ENCODE peak calls at places on chromosomes 2 and 18, in ten cellular contexts. One of them, this sample, is unnamed. For H3K4me1 and H3K36me3, the result is how much of the 10 kb centered on the place peaks cover.

GRCh38 chr18:49112664-49113063 is 161.9 kb upstream of the SMAD7 start:
- DNase-seq in SJCRH30: no peak
- DNase-seq in neural progenitor cell: no peak
- DNase-seq in OCI-LY7: no peak
- DNase-seq in lung: no peak
- DNase-seq in upper lobe of right lung: no peak
- DNase-seq in trophoblast cell: no peak
- DNase-seq in stomach: no peak
- DNase-seq in transverse colon: no peak
- DNase-seq in cardiac muscle cell: no peak
- DNase-seq in this sample: no peak

GRCh38 chr2:127054996-127055785 is 51.8 kb downstream of the BIN1 start:
- DNase-seq in cardiac muscle cell: no peak
- DNase-seq in OCI-LY7: no peak
- DNase-seq in trophoblast cell: no peak
- DNase-seq in stomach: no peak
- DNase-seq in neural progenitor cell: no peak
- DNase-seq in transverse colon: no peak
- DNase-seq in lung: no peak
- DNase-seq in upper lobe of right lung: peak
- DNase-seq in SJCRH30: no peak
- DNase-seq in this sample: peak

GRCh38 chr2:105361132-105361889 is 24.0 kb downstream of the C2orf49 start:
- DNase-seq in SJCRH30: no peak
- DNase-seq in lung: no peak
- DNase-seq in stomach: no peak
- DNase-seq in cardiac muscle cell: no peak
- DNase-seq in trophoblast cell: no peak
- DNase-seq in OCI-LY7: no peak
- DNase-seq in neural progenitor cell: no peak
- DNase-seq in upper lobe of right lung: no peak
- DNase-seq in transverse colon: no peak
- DNase-seq in this sample: no peak

GRCh38 chr18:68219274-68219673 is 495.6 kb downstream of the TMX3 start:
- DNase-seq in neural progenitor cell: no peak
- DNase-seq in OCI-LY7: no peak
- DNase-seq in stomach: no peak
- DNase-seq in lung: no peak
- DNase-seq in transverse colon: no peak
- DNase-seq in SJCRH30: no peak
- DNase-seq in trophoblast cell: no peak
- DNase-seq in upper lobe of right lung: no peak
- DNase-seq in cardiac muscle cell: no peak
- DNase-seq in this sample: no peak

GRCh38 chr18:31450409-31450808 is 2.9 kb downstream of the DSG3 start:
- DNase-seq in upper lobe of right lung: no peak
- DNase-seq in OCI-LY7: no peak
- DNase-seq in lung: no peak
- DNase-seq in SJCRH30: no peak
- DNase-seq in stomach: no peak
- DNase-seq in cardiac muscle cell: peak
- DNase-seq in transverse colon: no peak
- DNase-seq in trophoblast cell: no peak
- DNase-seq in neural progenitor cell: no peak
- DNase-seq in this sample: no peak

GRCh38 chr2:119428488-119429224 is 3.0 kb upstream of the TMEM37 start:
- DNase-seq in upper lobe of right lung: no peak
- DNase-seq in OCI-LY7: no peak
- DNase-seq in lung: peak
- DNase-seq in trophoblast cell: no peak
- DNase-seq in SJCRH30: no peak
- DNase-seq in stomach: no peak
- DNase-seq in transverse colon: no peak
- DNase-seq in neural progenitor cell: no peak
- DNase-seq in cardiac muscle cell: no peak
- DNase-seq in this sample: no peak

GRCh38 chr2:190802810-190803209 is 77.8 kb upstream of the GLS start:
- DNase-seq in upper lobe of right lung: no peak
- DNase-seq in cardiac muscle cell: no peak
- DNase-seq in SJCRH30: no peak
- DNase-seq in transverse colon: no peak
- DNase-seq in stomach: no peak
- DNase-seq in lung: no peak
- DNase-seq in OCI-LY7: no peak
- DNase-seq in trophoblast cell: no peak
- DNase-seq in neural progenitor cell: no peak
- DNase-seq in this sample: no peak

GRCh38 chr2:71950256-71951066 is 197.2 kb downstream of the CYP26B1 start:
- DNase-seq in lung: peak
- DNase-seq in trophoblast cell: peak
- DNase-seq in upper lobe of right lung: peak
- DNase-seq in OCI-LY7: no peak
- DNase-seq in stomach: no peak
- DNase-seq in SJCRH30: no peak
- DNase-seq in transverse colon: no peak
- DNase-seq in neural progenitor cell: no peak
- DNase-seq in cardiac muscle cell: peak
- DNase-seq in this sample: no peak

GRCh38 chr2:206798009-206798408 is 32.6 kb downstream of the FASTKD2 start:
- DNase-seq in stomach: no peak
- DNase-seq in trophoblast cell: no peak
- DNase-seq in cardiac muscle cell: peak
- DNase-seq in OCI-LY7: no peak
- DNase-seq in neural progenitor cell: no peak
- DNase-seq in SJCRH30: no peak
- DNase-seq in lung: no peak
- DNase-seq in transverse colon: no peak
- DNase-seq in upper lobe of right lung: no peak
- DNase-seq in this sample: no peak

GRCh38 chr18:55398858-55399257 is 189.1 kb downstream of the TCF4 start:
- DNase-seq in OCI-LY7: no peak
- DNase-seq in SJCRH30: no peak
- DNase-seq in lung: no peak
- DNase-seq in neural progenitor cell: no peak
- DNase-seq in cardiac muscle cell: no peak
- DNase-seq in transverse colon: no peak
- DNase-seq in upper lobe of right lung: no peak
- DNase-seq in trophoblast cell: no peak
- DNase-seq in stomach: no peak
- DNase-seq in this sample: no peak

GRCh38 chr2:230905448-230906430 is 19.3 kb downstream of the GPR55 start:
- DNase-seq in trophoblast cell: no peak
- DNase-seq in transverse colon: no peak
- DNase-seq in cardiac muscle cell: no peak
- DNase-seq in SJCRH30: no peak
- DNase-seq in OCI-LY7: no peak
- DNase-seq in stomach: peak
- DNase-seq in lung: no peak
- DNase-seq in upper lobe of right lung: peak
- DNase-seq in neural progenitor cell: peak
- DNase-seq in this sample: no peak

GRCh38 chr18:34932363-34932762 is 108.8 kb upstream of the MAPRE2 start:
- DNase-seq in stomach: no peak
- DNase-seq in SJCRH30: no peak
- DNase-seq in lung: no peak
- DNase-seq in trophoblast cell: no peak
- DNase-seq in neural progenitor cell: no peak
- DNase-seq in cardiac muscle cell: no peak
- DNase-seq in transverse colon: no peak
- DNase-seq in OCI-LY7: no peak
- DNase-seq in upper lobe of right lung: no peak
- DNase-seq in this sample: no peak
- H3K4me1 ChIP-seq in stomach: under half
- H3K4me1 ChIP-seq in SJCRH30: under half
- H3K4me1 ChIP-seq in lung: under half
- H3K4me1 ChIP-seq in trophoblast cell: under half
- H3K4me1 ChIP-seq in neural progenitor cell: under half
- H3K4me1 ChIP-seq in cardiac muscle cell: under half
- H3K4me1 ChIP-seq in transverse colon: under half
- H3K4me1 ChIP-seq in OCI-LY7: under half
- H3K4me1 ChIP-seq in upper lobe of right lung: under half
- H3K4me1 ChIP-seq in this sample: under half

DNA sequence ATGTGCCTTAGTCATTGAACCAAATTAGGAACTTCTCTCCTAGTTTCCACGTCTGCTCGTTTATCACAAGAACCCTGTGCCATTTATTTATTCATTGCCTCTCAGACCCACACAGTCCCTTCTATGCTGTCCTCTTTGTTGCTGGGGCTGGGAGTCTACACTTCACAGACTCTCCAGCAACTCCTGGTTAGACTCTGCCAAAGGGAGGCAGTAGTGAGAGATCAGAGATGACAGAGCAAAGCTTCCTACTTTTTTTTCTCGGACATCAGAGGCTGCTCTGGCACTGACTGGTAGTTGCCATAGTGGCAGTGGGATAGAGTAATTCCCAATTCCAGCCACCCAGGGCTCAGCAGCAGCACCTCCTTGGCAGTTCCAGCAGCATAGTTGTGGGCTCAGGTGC is 277.5 kb downstream of the BCL11A start:
- DNase-seq in OCI-LY7: no peak
- DNase-seq in neural progenitor cell: no peak
- DNase-seq in transverse colon: no peak
- DNase-seq in stomach: no peak
- DNase-seq in upper lobe of right lung: no peak
- DNase-seq in lung: no peak
- DNase-seq in trophoblast cell: no peak
- DNase-seq in SJCRH30: no peak
- DNase-seq in cardiac muscle cell: no peak
- DNase-seq in this sample: no peak
- H3K4me3 ChIP-seq in OCI-LY7: no peak
- H3K4me3 ChIP-seq in neural progenitor cell: no peak
- H3K4me3 ChIP-seq in transverse colon: no peak
- H3K4me3 ChIP-seq in stomach: no peak
- H3K4me3 ChIP-seq in upper lobe of right lung: no peak
- H3K4me3 ChIP-seq in lung: no peak
- H3K4me3 ChIP-seq in trophoblast cell: no peak
- H3K4me3 ChIP-seq in SJCRH30: no peak
- H3K4me3 ChIP-seq in cardiac muscle cell: no peak
- H3K4me3 ChIP-seq in this sample: no peak

GRCh38 chr2:73762571-73762970 is 17.3 kb downstream of the DUSP11 start:
- DNase-seq in stomach: no peak
- DNase-seq in upper lobe of right lung: no peak
- DNase-seq in cardiac muscle cell: no peak
- DNase-seq in transverse colon: no peak
- DNase-seq in SJCRH30: no peak
- DNase-seq in trophoblast cell: no peak
- DNase-seq in neural progenitor cell: no peak
- DNase-seq in lung: no peak
- DNase-seq in OCI-LY7: no peak
- DNase-seq in this sample: no peak

GRCh38 chr2:73764945-73765344 is 15.0 kb downstream of the DUSP11 start:
- DNase-seq in neural progenitor cell: no peak
- DNase-seq in lung: no peak
- DNase-seq in stomach: no peak
- DNase-seq in transverse colon: no peak
- DNase-seq in cardiac muscle cell: no peak
- DNase-seq in upper lobe of right lung: no peak
- DNase-seq in SJCRH30: no peak
- DNase-seq in trophoblast cell: no peak
- DNase-seq in OCI-LY7: no peak
- DNase-seq in this sample: no peak

GRCh38 chr2:73766994-73767393 is 12.9 kb downstream of the DUSP11 start:
- DNase-seq in SJCRH30: no peak
- DNase-seq in lung: no peak
- DNase-seq in upper lobe of right lung: no peak
- DNase-seq in transverse colon: no peak
- DNase-seq in cardiac muscle cell: no peak
- DNase-seq in OCI-LY7: no peak
- DNase-seq in stomach: no peak
- DNase-seq in neural progenitor cell: no peak
- DNase-seq in trophoblast cell: no peak
- DNase-seq in this sample: no peak

GRCh38 chr2:73770725-73771124 is 9.2 kb downstream of the DUSP11 start:
- DNase-seq in cardiac muscle cell: no peak
- DNase-seq in OCI-LY7: no peak
- DNase-seq in SJCRH30: no peak
- DNase-seq in neural progenitor cell: no peak
- DNase-seq in trophoblast cell: peak
- DNase-seq in upper lobe of right lung: no peak
- DNase-seq in stomach: no peak
- DNase-seq in lung: no peak
- DNase-seq in transverse colon: no peak
- DNase-seq in this sample: no peak

DNA sequence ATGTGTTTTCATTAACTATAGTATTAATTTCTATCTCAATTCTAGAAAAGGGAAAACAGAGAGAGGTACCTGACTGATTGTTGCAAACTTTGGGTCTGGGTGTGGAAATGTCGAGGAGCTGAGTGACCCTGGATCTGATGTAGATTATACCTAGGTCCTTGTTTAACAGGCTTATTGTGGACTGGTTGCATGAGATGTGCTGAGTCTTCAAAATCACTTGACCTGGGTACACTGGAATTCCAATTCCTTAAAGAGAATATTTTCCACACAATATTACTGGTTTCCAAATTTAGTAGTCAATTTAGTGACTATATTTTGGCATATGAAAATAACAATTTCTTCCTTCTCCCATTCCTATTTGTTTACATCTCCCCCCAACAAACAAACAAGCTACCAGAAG is 13.6 kb downstream of the DUSP11 start:
- DNase-seq in transverse colon: no peak
- DNase-seq in upper lobe of right lung: no peak
- DNase-seq in trophoblast cell: no peak
- DNase-seq in neural progenitor cell: no peak
- DNase-seq in stomach: no peak
- DNase-seq in cardiac muscle cell: no peak
- DNase-seq in SJCRH30: no peak
- DNase-seq in lung: no peak
- DNase-seq in OCI-LY7: no peak
- DNase-seq in this sample: no peak
- H3K36me3 ChIP-seq in transverse colon: under half
- H3K36me3 ChIP-seq in upper lobe of right lung: half or more
- H3K36me3 ChIP-seq in trophoblast cell: under half
- H3K36me3 ChIP-seq in neural progenitor cell: under half
- H3K36me3 ChIP-seq in stomach: half or more
- H3K36me3 ChIP-seq in cardiac muscle cell: half or more
- H3K36me3 ChIP-seq in SJCRH30: half or more
- H3K36me3 ChIP-seq in lung: under half
- H3K36me3 ChIP-seq in OCI-LY7: half or more
- H3K36me3 ChIP-seq in this sample: under half

DNA sequence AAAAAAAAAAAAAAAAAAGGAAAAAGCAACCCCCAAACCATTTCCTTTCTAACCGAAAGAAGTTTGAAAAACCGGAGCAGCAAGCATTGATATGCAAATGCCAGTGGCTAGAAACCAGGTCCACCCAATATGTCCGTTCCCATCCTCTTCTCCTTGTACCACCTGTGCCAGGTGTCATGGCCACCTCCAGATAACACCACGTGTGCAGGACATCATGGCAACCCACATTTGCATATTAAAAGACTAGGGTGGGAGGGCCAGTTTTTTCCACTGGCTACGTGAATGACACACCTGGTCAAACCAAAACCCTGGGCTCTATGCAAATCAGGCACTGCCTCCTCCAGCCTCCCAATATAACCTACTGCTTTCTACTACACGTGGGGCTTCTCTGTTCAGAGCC is 303.3 kb upstream of the GULP1 start:
- DNase-seq in OCI-LY7: no peak
- DNase-seq in cardiac muscle cell: no peak
- DNase-seq in lung: no peak
- DNase-seq in trophoblast cell: no peak
- DNase-seq in transverse colon: no peak
- DNase-seq in stomach: no peak
- DNase-seq in upper lobe of right lung: no peak
- DNase-seq in neural progenitor cell: no peak
- DNase-seq in SJCRH30: no peak
- DNase-seq in this sample: no peak
- H3K4me1 ChIP-seq in OCI-LY7: under half
- H3K4me1 ChIP-seq in cardiac muscle cell: under half
- H3K4me1 ChIP-seq in lung: under half
- H3K4me1 ChIP-seq in trophoblast cell: under half
- H3K4me1 ChIP-seq in transverse colon: under half
- H3K4me1 ChIP-seq in stomach: under half
- H3K4me1 ChIP-seq in upper lobe of right lung: under half
- H3K4me1 ChIP-seq in neural progenitor cell: under half
- H3K4me1 ChIP-seq in SJCRH30: under half
- H3K4me1 ChIP-seq in this sample: under half

This sample was measured in mucosa of descending colon.